ENCODE peak calls at places on chromosomes 3 and 15, in eight cellular contexts. L is effector memory CD4-positive, alpha-beta T cell; O is lower lobe of right lung; U is breast epithelium; Y is IMR-90; M is vagina; J is transverse colon; P is astrocyte. H is an unnamed sample.

GRCh38 chr3:59519094-59519493 is 469.3 kb upstream of the CFAP20DC start:
- DNase-seq in L (no peak), O (no peak), U (no peak), Y (no peak), M (no peak), J (no peak), P (no peak), H (no peak)

GRCh38 chr3:136336329-136337100 is 86.4 kb downstream of the PCCB start:
- DNase-seq in L (no peak), O (no peak), U (no peak), Y (peak; percentile 32), M (no peak), J (no peak), P (peak; percentile 62), H (no peak)

GRCh38 chr3:197002701-197003454 is 26.7 kb downstream of the MELTF start:
- DNase-seq in L (peak; percentile 80), O (peak; percentile 92), U (peak; percentile 73), Y (peak; percentile 52), M (no peak), J (peak; percentile 91), P (peak; percentile 34), H (no peak)

GRCh38 chr3:128794067-128794768 is 68.2 kb downstream of the RAB7A start:
- DNase-seq in L (no peak), O (no peak), U (no peak), Y (peak; percentile 86), M (no peak), J (no peak), P (peak; percentile 93), H (no peak)

GRCh38 chr15:29671308-29671981 is 150.8 kb downstream of the TJP1 start:
- DNase-seq in L (no peak), O (no peak), U (no peak), Y (peak; percentile 36), M (no peak), J (no peak), P (peak; percentile 68), H (no peak)

GRCh38 chr3:30751610-30752299 is 142.7 kb downstream of the GADL1 start:
- DNase-seq in L (no peak), O (no peak), U (no peak), Y (peak; percentile 62), M (no peak), J (peak; percentile 22), P (peak; percentile 26), H (no peak)

GRCh38 chr3:127273196-127273595 is 14.7 kb downstream of the PRR20G start:
- DNase-seq in L (no peak), O (no peak), U (no peak), Y (no peak), M (no peak), J (no peak), P (no peak), H (no peak)

GRCh38 chr15:35705885-35706590 is 160.1 kb upstream of the DPH6 start:
- DNase-seq in L (no peak), O (no peak), U (no peak), Y (peak; percentile 40), M (no peak), J (no peak), P (peak; percentile 78), H (no peak)

GRCh38 chr3:169604568-169604967 is 58.9 kb downstream of the MECOM start:
- DNase-seq in L (no peak), O (no peak), U (no peak), Y (no peak), M (no peak), J (no peak), P (no peak), H (no peak)

GRCh38 chr15:70480196-70480856 is 283.0 kb downstream of the UACA start:
- DNase-seq in L (peak; percentile 66), O (no peak), U (no peak), Y (no peak), M (no peak), J (no peak), P (no peak), H (no peak)

GRCh38 chr3:126851934-126852333 is 131.0 kb upstream of the PLXNA1 start:
- DNase-seq in L (no peak), O (no peak), U (no peak), Y (no peak), M (no peak), J (no peak), P (no peak), H (no peak)

GRCh38 chr3:63625161-63625560 is 27.3 kb upstream of the SNTN start:
- DNase-seq in L (no peak), O (no peak), U (no peak), Y (peak; percentile 89), M (no peak), J (no peak), P (peak; percentile 96), H (no peak)

GRCh38 chr3:31542246-31542645 is 9.5 kb downstream of the STT3B start:
- DNase-seq in L (no peak), O (no peak), U (no peak), Y (no peak), M (no peak), J (no peak), P (no peak), H (no peak)

GRCh38 chr15:91099616-91100560 is at the start of gene SV2B:
- DNase-seq in L (no peak), O (no peak), U (no peak), Y (peak; percentile 42), M (no peak), J (no peak), P (peak; percentile 32), H (no peak)

GRCh38 chr15:66068801-66069200 is 184.7 kb downstream of the MEGF11 start:
- DNase-seq in L (no peak), O (no peak), U (no peak), Y (no peak), M (no peak), J (no peak), P (no peak), H (no peak)

GRCh38 chr3:42192334-42193200 is 73.4 kb downstream of the CCK start:
- DNase-seq in L (no peak), O (no peak), U (no peak), Y (peak; percentile 43), M (no peak), J (no peak), P (peak; percentile 40), H (no peak)

GRCh38 chr15:40367038-40367672 is 9.1 kb downstream of the DISP2 start:
- DNase-seq in L (no peak), O (no peak), U (peak; percentile 66), Y (no peak), M (no peak), J (peak; percentile 43), P (no peak), H (no peak)
- H3K4me3 ChIP-seq in L (peak overlapping the region; percentile 59), O (peak overlapping the region; percentile 55), U (peak overlapping the region; percentile 35), Y (no peak overlapping the region), M (peak overlapping the region; percentile 56), J (peak overlapping the region; percentile 22), P (no peak overlapping the region), H (peak overlapping the region; percentile 20)

DNA sequence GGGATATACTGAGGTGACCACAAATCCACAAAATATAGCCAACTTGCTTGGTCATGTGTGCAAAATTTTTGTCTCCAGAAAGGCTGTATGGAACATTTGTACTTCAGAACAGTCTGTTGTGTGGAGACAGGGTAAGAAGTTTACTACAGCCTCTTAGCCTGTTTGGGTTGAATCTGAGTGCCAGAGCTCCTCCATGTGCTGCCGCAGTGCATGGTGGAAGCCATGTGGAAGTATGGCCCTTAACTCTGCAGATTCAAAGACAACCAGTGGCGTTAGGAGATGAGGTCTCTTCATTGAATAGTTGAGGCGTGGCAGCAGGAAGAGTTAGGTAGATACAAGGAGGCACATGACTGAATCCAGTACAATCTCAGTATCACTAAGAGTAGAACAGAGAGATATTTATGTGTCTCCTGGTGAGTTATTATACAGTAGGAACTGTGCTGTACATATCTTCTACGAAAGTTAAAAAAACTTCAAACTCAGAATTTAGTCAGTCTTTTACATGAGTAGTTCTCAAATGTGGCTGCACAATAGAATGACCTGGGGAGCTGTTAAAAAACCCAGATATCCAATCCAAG is 9.4 kb downstream of the EIF2A start:
- DNase-seq in L (no peak), O (no peak), U (no peak), Y (no peak), M (no peak), J (no peak), P (no peak), H (no peak)
- H3K4me1 ChIP-seq in L (peaks cover 2% of the 10 kb centered on the region), O (no peaks in the 10 kb centered on the region), U (no peaks in the 10 kb centered on the region), Y (no peaks in the 10 kb centered on the region), M (peaks cover 5% of the 10 kb centered on the region), J (no peaks in the 10 kb centered on the region), P (no peaks in the 10 kb centered on the region), H (no peaks in the 10 kb centered on the region)

DNA sequence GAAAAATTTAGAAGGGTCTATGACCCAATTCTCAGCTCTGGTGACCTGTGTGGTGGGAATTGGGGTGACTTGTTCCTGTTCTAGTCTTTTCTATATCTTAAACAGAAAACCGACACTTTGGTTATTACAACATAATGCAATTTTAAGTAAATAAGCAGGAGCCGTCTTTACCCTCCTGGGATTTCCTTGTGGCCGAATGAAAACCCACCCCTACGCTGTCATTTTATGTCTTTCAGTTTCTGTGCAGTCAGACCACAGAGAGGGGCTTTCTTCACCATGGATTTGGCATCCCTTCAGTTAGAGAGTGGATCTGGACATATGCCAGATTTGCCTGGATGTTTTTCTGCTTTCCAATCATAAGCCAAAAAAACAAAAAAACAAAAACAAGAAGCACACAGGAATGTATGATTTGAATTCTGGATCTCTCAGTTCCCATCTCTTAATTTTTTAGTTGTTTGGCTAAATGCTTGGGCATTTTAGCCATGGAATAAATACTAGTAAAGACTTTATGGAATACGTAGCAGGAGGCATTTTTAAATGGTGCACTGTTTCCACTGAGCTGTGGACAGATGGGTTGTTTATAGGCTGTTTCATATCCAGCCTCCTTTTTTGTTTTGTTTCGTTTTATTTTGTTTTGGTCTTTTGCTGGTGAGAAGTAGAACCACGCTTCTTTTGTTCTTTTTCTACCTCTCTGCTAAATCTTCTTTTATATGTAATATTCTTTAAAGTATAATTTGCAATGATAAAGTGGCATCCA is 272.9 kb downstream of the FEZF2 start:
- DNase-seq in L (no peak), O (no peak), U (no peak), Y (no peak), M (no peak), J (no peak), P (no peak), H (no peak)
- H3K27ac ChIP-seq in L (no peak overlapping the region), O (no peak overlapping the region), U (peak overlapping the region; percentile 29), Y (no peak overlapping the region), M (peak overlapping the region; percentile 51), J (peak overlapping the region; percentile 33), P (no peak overlapping the region), H (no peak overlapping the region)

GRCh38 chr3:172538368-172539264 is 15.4 kb upstream of the TNFSF10 start:
- DNase-seq in L (no peak), O (no peak), U (no peak), Y (no peak), M (no peak), J (no peak), P (no peak), H (no peak)

GRCh38 chr3:172537521-172538158 is 14.4 kb upstream of the TNFSF10 start:
- DNase-seq in L (no peak), O (no peak), U (no peak), Y (no peak), M (no peak), J (no peak), P (no peak), H (no peak)

GRCh38 chr3:172539273-172539672 is 16.0 kb upstream of the TNFSF10 start:
- DNase-seq in L (no peak), O (no peak), U (no peak), Y (no peak), M (no peak), J (no peak), P (no peak), H (no peak)

GRCh38 chr3:172536505-172536904 is 13.3 kb upstream of the TNFSF10 start:
- DNase-seq in L (no peak), O (no peak), U (no peak), Y (no peak), M (no peak), J (no peak), P (no peak), H (no peak)

GRCh38 chr3:172536993-172537419 is 13.8 kb upstream of the TNFSF10 start:
- DNase-seq in L (no peak), O (no peak), U (no peak), Y (no peak), M (no peak), J (no peak), P (no peak), H (no peak)
- H3K4me3 ChIP-seq in L (no peak overlapping the region), O (no peak overlapping the region), U (no peak overlapping the region), Y (no peak overlapping the region), M (no peak overlapping the region), J (no peak overlapping the region), P (no peak overlapping the region), H (no peak overlapping the region)

H was measured in esophagus squamous epithelium.